ENCODE peak calls at places on chromosomes 1 and 21, in eight cellular contexts. I is neuronal stem cell, P is NT2/D1, Q is aorta, U is PC-3, K is kidney, F is PC-9, X is pancreas. R is an unnamed sample. For H3K9me3, the result is how much of the 10 kb centered on the place peaks cover.

GRCh38 chr1:176785810-176786209 is 322.8 kb downstream of the PAPPA2 start:
- DNase-seq in F (no peak), P (no peak), K (no peak), Q (no peak), U (no peak), I (no peak), X (no peak), R (no peak)

GRCh38 chr1:112723511-112723839 is 8.3 kb upstream of the PPM1J start:
- DNase-seq in P (no peak), F (no peak), Q (no peak), K (no peak), U (no peak), X (no peak), I (no peak), R (no peak)

GRCh38 chr1:109959974-109960744 is 24.4 kb upstream of the AHCYL1 start:
- DNase-seq in P (peak), K (no peak), Q (no peak), I (peak), F (peak), U (peak), X (no peak), R (peak)

GRCh38 chr1:180888870-180889269 is 23.8 kb upstream of the KIAA1614 start:
- DNase-seq in I (no peak), K (no peak), P (no peak), F (no peak), U (no peak), Q (no peak), X (no peak), R (no peak)

GRCh38 chr1:235873045-235873444 is 6.3 kb upstream of the LYST start:
- DNase-seq in I (no peak), U (no peak), K (no peak), Q (no peak), P (no peak), F (no peak), X (no peak), R (no peak)

GRCh38 chr1:196361112-196361714 is 247.0 kb downstream of the KCNT2 start:
- DNase-seq in U (peak), P (no peak), K (no peak), Q (no peak), F (no peak), I (no peak), X (no peak), R (no peak)

GRCh38 chr1:65846911-65847310 is 54.2 kb downstream of the PDE4B start:
- DNase-seq in I (no peak), X (no peak), Q (no peak), P (no peak), F (no peak), K (no peak), U (no peak), R (no peak)

GRCh38 chr1:23422313-23422877 is 2.2 kb downstream of the TCEA3 start:
- DNase-seq in I (no peak), F (no peak), U (peak), Q (peak), X (peak), K (peak), P (no peak), R (peak)

GRCh38 chr1:17186216-17186894 is 18.6 kb upstream of the PADI1 start:
- DNase-seq in I (no peak), Q (no peak), F (no peak), U (no peak), X (no peak), P (no peak), K (no peak), R (no peak)

GRCh38 chr1:244092293-244093264 is 41.5 kb downstream of the ZBTB18 start:
- DNase-seq in U (peak), I (no peak), X (no peak), F (no peak), Q (no peak), K (no peak), P (no peak), R (peak)

GRCh38 chr1:32286763-32287162 is 5.1 kb upstream of the HDAC1 start:
- DNase-seq in X (no peak), Q (no peak), I (no peak), U (no peak), K (no peak), F (no peak), P (peak), R (no peak)

GRCh38 chr1:20102875-20103274 is 16.5 kb downstream of the PLA2G2D start:
- DNase-seq in Q (no peak), X (no peak), U (peak), F (peak), K (no peak), P (no peak), I (no peak), R (peak)

GRCh38 chr1:92663769-92664168 is 121.1 kb downstream of the EVI5 start:
- DNase-seq in U (no peak), P (no peak), X (no peak), K (no peak), F (no peak), Q (no peak), I (no peak), R (no peak)

GRCh38 chr1:113567427-113567826 is 177.1 kb downstream of the MAGI3 start:
- DNase-seq in X (no peak), K (no peak), F (no peak), U (no peak), P (no peak), I (no peak), Q (no peak), R (no peak)

GRCh38 chr1:155884028-155884950 is 24.9 kb downstream of the SYT11 start:
- DNase-seq in F (no peak), X (no peak), I (no peak), Q (no peak), K (no peak), P (no peak), U (peak), R (no peak)

GRCh38 chr1:66981679-66982078 is 56.9 kb downstream of the MIER1 start:
- DNase-seq in Q (no peak), I (no peak), K (no peak), U (no peak), P (no peak), X (no peak), F (no peak), R (no peak)

GRCh38 chr1:37481289-37482003 is 7.1 kb downstream of the ZC3H12A start:
- DNase-seq in U (no peak), X (peak), Q (no peak), F (no peak), P (no peak), K (no peak), I (no peak), R (no peak)

GRCh38 chr1:225890346-225891228 is 1.6 kb upstream of the LEFTY1 start:
- DNase-seq in K (no peak), X (peak), I (no peak), P (no peak), Q (no peak), F (no peak), U (peak), R (no peak)

GRCh38 chr1:201883786-201884185 is 4.9 kb upstream of the SHISA4 start:
- DNase-seq in I (no peak), Q (no peak), P (no peak), U (peak), F (peak), K (no peak), X (no peak), R (no peak)

GRCh38 chr1:214008791-214009612 is 21.2 kb downstream of the PROX1 start:
- DNase-seq in Q (no peak), K (no peak), I (no peak), X (no peak), U (no peak), P (no peak), F (no peak), R (no peak)

GRCh38 chr1:44848456-44849181 is 5.6 kb upstream of the PTCH2 start:
- DNase-seq in F (no peak), P (no peak), K (no peak), Q (no peak), X (no peak), I (no peak), U (no peak), R (no peak)

GRCh38 chr1:218346391-218347204 is 1.5 kb downstream of the TGFB2 start:
- DNase-seq in P (no peak), Q (peak), I (no peak), K (peak), X (no peak), U (peak), F (no peak), R (no peak)

GRCh38 chr1:234763910-234764309 is 153.9 kb upstream of the IRF2BP2 start:
- DNase-seq in K (no peak), I (no peak), P (no peak), F (no peak), Q (no peak), X (no peak), U (no peak), R (no peak)

GRCh38 chr1:201084171-201084766 is 28.0 kb downstream of the CACNA1S start:
- DNase-seq in F (no peak), Q (no peak), X (no peak), I (no peak), U (no peak), K (no peak), P (no peak), R (no peak)

GRCh38 chr21:45509566-45510465 is 32.4 kb downstream of the SLC19A1 start:
- DNase-seq in P (no peak), K (peak), F (no peak), Q (peak), I (no peak), U (no peak), X (peak), R (no peak)

GRCh38 chr1:17436380-17437174 is 2.9 kb downstream of the RCC2 start:
- DNase-seq in F (no peak), I (no peak), Q (no peak), P (no peak), K (no peak), U (no peak), X (no peak), R (no peak)

GRCh38 chr1:22284906-22285544 is 142.1 kb upstream of the WNT4 start:
- DNase-seq in X (no peak), U (no peak), I (no peak), K (peak), F (no peak), Q (no peak), P (no peak), R (no peak)

GRCh38 chr1:197954718-197955418 is 37.7 kb downstream of the LHX9 start:
- DNase-seq in Q (no peak), F (no peak), U (no peak), I (no peak), X (no peak), K (no peak), P (no peak), R (no peak)

GRCh38 chr1:184691719-184692324 is 62.8 kb downstream of the EDEM3 start:
- DNase-seq in K (no peak), U (peak), P (peak), Q (no peak), I (peak), F (no peak), X (no peak), R (peak)

GRCh38 chr1:109113787-109114568 is at the start of gene ELAPOR1:
- DNase-seq in P (no peak), Q (peak), I (peak), X (peak), U (peak), F (no peak), K (peak), R (no peak)

GRCh38 chr1:245956225-245956624 is 550.9 kb downstream of the SMYD3 start:
- DNase-seq in P (no peak), K (no peak), U (no peak), Q (no peak), X (no peak), F (no peak), I (no peak), R (no peak)

GRCh38 chr21:36385909-36386642 is 884 bp downstream of the CHAF1B start:
- DNase-seq in I (no peak), Q (no peak), P (no peak), U (peak), K (no peak), X (no peak), F (no peak), R (no peak)

GRCh38 chr1:245673920-245674414 is 519.2 kb downstream of the KIF26B start:
- DNase-seq in P (no peak), I (no peak), U (peak), Q (no peak), F (no peak), X (no peak), K (no peak), R (no peak)

GRCh38 chr1:64072089-64072835 is 131.2 kb upstream of the UBE2U start:
- DNase-seq in K (no peak), F (peak), I (no peak), X (no peak), P (no peak), U (peak), Q (no peak), R (no peak)

GRCh38 chr1:21539933-21540332 is 30.7 kb downstream of the ALPL start:
- DNase-seq in K (no peak), X (no peak), U (peak), P (no peak), Q (no peak), F (no peak), I (no peak), R (no peak)

GRCh38 chr21:45151484-45152115 is 77.2 kb downstream of the ADARB1 start:
- DNase-seq in K (no peak), I (no peak), P (no peak), F (no peak), X (no peak), Q (peak), U (no peak), R (no peak)

GRCh38 chr21:45423968-45424853 is 19.2 kb downstream of the COL18A1 start:
- DNase-seq in U (no peak), P (no peak), Q (no peak), X (peak), I (no peak), K (peak), F (no peak), R (no peak)

GRCh38 chr1:54545916-54546635 is 2.0 kb upstream of the ACOT11 start:
- DNase-seq in Q (no peak), X (no peak), F (no peak), U (no peak), P (no peak), I (no peak), K (no peak), R (no peak)

DNA sequence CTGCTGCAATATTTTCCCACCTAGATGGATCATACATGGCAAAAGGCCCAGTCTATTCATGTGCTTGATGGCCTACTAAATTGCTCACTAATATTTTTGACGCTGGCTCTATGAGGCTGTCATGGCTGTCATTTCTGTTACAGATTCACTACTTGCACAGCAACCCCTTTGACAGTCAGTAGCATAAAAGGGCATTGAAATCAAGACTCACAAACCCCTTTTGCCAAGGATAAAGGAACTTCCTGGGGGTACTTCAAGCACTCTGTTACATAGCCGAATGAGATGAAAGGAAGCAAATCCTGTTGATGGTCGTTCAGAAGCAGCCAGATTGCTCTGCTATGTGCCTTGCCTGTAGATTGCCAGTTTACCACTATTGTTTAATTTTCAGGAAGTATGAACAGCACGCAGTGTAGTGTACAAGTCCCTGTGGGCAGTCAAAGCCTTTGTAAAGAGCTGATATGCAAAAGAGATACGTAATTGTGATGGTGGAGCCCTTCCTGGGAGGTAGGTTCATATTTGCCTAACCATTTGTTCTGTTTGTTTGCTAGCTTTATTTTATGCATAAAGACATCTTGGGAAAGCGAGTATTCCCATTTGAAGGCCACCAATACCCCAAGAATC is 296.2 kb downstream of the LRRIQ3 start:
- DNase-seq in X (no peak), P (no peak), I (no peak), F (no peak), K (no peak), Q (no peak), U (no peak), R (no peak)
- H3K9me3 ChIP-seq in X (under half), P (under half), I (under half), F (under half), K (under half), Q (under half), U (under half), R (under half)

DNA sequence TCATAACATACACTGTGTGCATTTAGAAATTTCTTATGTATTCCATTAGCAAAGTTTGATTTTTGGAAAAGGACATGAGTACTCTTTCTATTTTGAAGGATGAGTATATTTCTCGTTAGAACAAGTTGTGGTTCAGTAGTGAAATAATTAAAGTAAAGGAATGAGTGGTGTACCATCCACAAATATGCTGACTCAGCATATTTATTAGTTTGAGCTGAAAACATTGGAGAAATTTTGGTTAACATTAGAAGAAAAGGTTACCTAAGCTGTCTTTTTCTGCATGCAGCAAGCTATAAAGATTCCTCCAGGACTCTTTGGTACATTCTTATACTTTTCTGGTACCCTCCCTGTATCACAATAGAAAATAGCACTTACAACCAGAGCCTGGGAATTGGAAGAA is 5.7 kb upstream of the OR2L5 start:
- DNase-seq in I (no peak), Q (no peak), X (no peak), F (no peak), K (no peak), P (no peak), U (no peak), R (no peak)
- H3K9me3 ChIP-seq in I (under half), Q (under half), X (under half), F (under half), K (under half), P (under half), U (under half), R (under half)

GRCh38 chr21:10539956-10540355 is 18.6 kb downstream of the TPTE start:
- DNase-seq in P (no peak), U (no peak), F (no peak), K (no peak), X (no peak), Q (no peak), I (no peak), R (no peak)
- H3K9me3 ChIP-seq in P (under half), U (under half), F (under half), K (under half), X (under half), Q (under half), I (under half), R (under half)

DNA sequence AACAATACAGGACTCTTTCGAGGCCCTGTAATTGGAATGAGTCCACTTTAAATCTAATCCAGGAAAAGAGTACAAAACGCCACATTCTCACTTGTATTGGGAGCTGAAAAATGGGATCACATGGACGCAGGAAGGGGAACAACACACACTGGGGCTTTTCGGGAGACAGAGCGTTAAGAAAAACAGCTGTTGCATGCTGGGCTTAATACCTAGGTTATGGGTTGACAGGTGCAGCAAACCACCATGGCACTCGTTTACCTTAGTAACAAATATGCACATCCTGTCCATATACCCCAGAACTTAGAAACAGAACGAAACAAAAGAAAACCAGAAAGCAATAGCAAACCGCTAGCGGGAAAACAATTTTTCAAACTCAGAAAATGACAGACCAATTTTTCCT is 1532.7 kb upstream of the TPTE start:
- DNase-seq in Q (no peak), U (no peak), K (no peak), F (no peak), I (no peak), P (no peak), X (no peak), R (no peak)
- H3K9me3 ChIP-seq in Q (under half), U (under half), K (under half), F (under half), I (under half), P (under half), X (under half), R (under half)

R was measured in AG04450.